ENCODE peak calls at places on chromosomes 13 and 19, in five cellular contexts. C is K562, D is GM12878, T is HepG2, G is H1. K is an unnamed sample.

GRCh38 chr13:109166807-109167206 is 537.4 kb downstream of the MYO16 start:
- DNase-seq in C (no peak), G (no peak), T (no peak), D (no peak), K (no peak)

GRCh38 chr13:65940720-65941119 is 1289.4 kb downstream of the PCDH9 start:
- DNase-seq in D (no peak), G (no peak), C (no peak), T (no peak), K (no peak)

GRCh38 chr13:111269508-111269907 is 50.9 kb upstream of the TEX29 start:
- DNase-seq in D (no peak), G (no peak), C (no peak), T (no peak), K (no peak)

GRCh38 chr19:28168557-28168956 is 1044.4 kb downstream of the UQCRFS1 start:
- DNase-seq in C (no peak), T (no peak), D (no peak), G (peak; percentile 36), K (no peak)

GRCh38 chr13:30873519-30873918 is 32.6 kb upstream of the MEDAG start:
- DNase-seq in D (no peak), G (no peak), T (no peak), C (no peak), K (no peak)

GRCh38 chr13:111210945-111211469 is 95.9 kb downstream of the ARHGEF7 start:
- DNase-seq in C (no peak), D (no peak), G (no peak), T (no peak), K (no peak)

GRCh38 chr13:29105779-29106178 is 285.6 kb downstream of the MTUS2 start:
- DNase-seq in T (no peak), D (no peak), G (no peak), C (peak; percentile 32), K (no peak)

GRCh38 chr13:96822900-96823299 is 171.4 kb downstream of the OXGR1 start:
- DNase-seq in C (peak; percentile 9), D (no peak), G (no peak), T (peak; percentile 50), K (peak; percentile 54)

GRCh38 chr13:46659413-46660065 is 106.6 kb downstream of the LRCH1 start:
- DNase-seq in D (no peak), G (no peak), T (peak; percentile 69), C (no peak), K (no peak)

GRCh38 chr19:39297931-39298634 is 1.9 kb downstream of the IFNL1 start:
- DNase-seq in D (no peak), C (no peak), G (no peak), T (no peak), K (no peak)

GRCh38 chr13:97125810-97126738 is 96.1 kb upstream of the MBNL2 start:
- DNase-seq in C (no peak), G (no peak), T (no peak), D (peak; percentile 57), K (no peak)

GRCh38 chr19:47228937-47229673 is 1.9 kb downstream of the BBC3 start:
- DNase-seq in D (no peak), C (no peak), T (peak; percentile 32), G (no peak), K (no peak)

GRCh38 chr13:38348890-38349289 is 761 bp upstream of the UFM1 start:
- DNase-seq in D (no peak), C (peak; percentile 13), T (no peak), G (no peak), K (no peak)

GRCh38 chr19:48469056-48469881 is at the start of gene CYTH2:
- DNase-seq in T (peak; percentile 99), C (peak; percentile 98), D (peak; percentile 99), G (peak; percentile 100), K (peak; percentile 99)

GRCh38 chr19:13978721-13979191 is 26.4 kb downstream of the DCAF15 start:
- DNase-seq in T (no peak), C (no peak), D (no peak), G (no peak), K (no peak)

GRCh38 chr19:28169168-28169862 is 1043.6 kb downstream of the UQCRFS1 start:
- DNase-seq in C (no peak), T (no peak), G (no peak), D (no peak), K (no peak)

GRCh38 chr19:42252365-42253244 is 2.3 kb downstream of the ERF start:
- DNase-seq in G (no peak), C (no peak), D (no peak), T (no peak), K (no peak)

GRCh38 chr13:103525530-103525929 is 459.3 kb upstream of the SLC10A2 start:
- DNase-seq in D (no peak), C (no peak), T (no peak), G (no peak), K (no peak)

GRCh38 chr13:40963927-40964326 is 55.2 kb downstream of the ELF1 start:
- DNase-seq in C (peak; percentile 18), G (no peak), D (no peak), T (no peak), K (peak; percentile 45)

GRCh38 chr13:29883941-29884518 is 33.6 kb upstream of the UBL3 start:
- DNase-seq in G (no peak), D (no peak), T (no peak), C (no peak), K (no peak)

GRCh38 chr13:104565888-104566287 is 1499.7 kb upstream of the SLC10A2 start:
- DNase-seq in C (no peak), G (no peak), T (no peak), D (no peak), K (no peak)

GRCh38 chr19:7874080-7874856 is at the start of gene PRR36:
- DNase-seq in T (peak; percentile 58), C (no peak), G (no peak), D (no peak), K (no peak)

GRCh38 chr13:50334944-50335343 is 319.7 kb downstream of the KCNRG start:
- DNase-seq in C (peak; percentile 30), G (no peak), D (no peak), T (peak; percentile 50), K (no peak)

GRCh38 chr13:46160474-46161066 is 21.4 kb downstream of the LCP1 start:
- DNase-seq in G (no peak), T (peak; percentile 58), D (no peak), C (peak; percentile 55), K (peak; percentile 48)

GRCh38 chr13:21061077-21061945 is at the start of gene LATS2:
- DNase-seq in G (peak; percentile 80), C (peak; percentile 86), T (peak; percentile 87), D (peak; percentile 33), K (peak; percentile 82)

GRCh38 chr19:10694706-10695105 is 6.5 kb upstream of the QTRT1 start:
- DNase-seq in T (no peak), D (no peak), G (no peak), C (no peak), K (no peak)
- H3K4me3 ChIP-seq in T (no peak overlapping the region), D (no peak overlapping the region), G (no peak overlapping the region), C (no peak overlapping the region), K (no peak overlapping the region)

GRCh38 chr19:2964874-2965273 is 12.5 kb upstream of the TLE6 start:
- DNase-seq in G (no peak), C (no peak), T (no peak), D (no peak), K (no peak)
- TF ChIP-seq ATF3 in G (no peak), C (no peak), T (no peak), D (no peak), K (no peak)

GRCh38 chr13:86567119-86567518 is 767.9 kb upstream of the SLITRK6 start:
- DNase-seq in D (no peak), C (no peak), T (peak; percentile 24), G (no peak), K (no peak)
- H3K4me3 ChIP-seq in D (no peak overlapping the region), C (no peak overlapping the region), T (no peak overlapping the region), G (no peak overlapping the region), K (no peak overlapping the region)

GRCh38 chr19:18310966-18311365 is 11.9 kb downstream of the LSM4 start:
- DNase-seq in C (no peak), D (no peak), G (no peak), T (no peak), K (no peak)

GRCh38 chr19:18308051-18308947 is 14.6 kb downstream of the LSM4 start:
- DNase-seq in C (no peak), G (no peak), T (no peak), D (no peak), K (no peak)

GRCh38 chr19:18310118-18310909 is 12.6 kb downstream of the LSM4 start:
- DNase-seq in D (no peak), T (no peak), G (no peak), C (no peak), K (no peak)

GRCh38 chr19:18308948-18309325 is 13.9 kb downstream of the LSM4 start:
- DNase-seq in G (no peak), C (no peak), T (no peak), D (no peak), K (no peak)

GRCh38 chr19:18309525-18310064 is 13.3 kb downstream of the LSM4 start:
- DNase-seq in D (no peak), G (no peak), C (no peak), T (no peak), K (no peak)
- TF ChIP-seq ATF3 in D (no peak), G (no peak), C (no peak), T (no peak), K (no peak)